ENCODE peak calls at places on chromosomes 12 and 14, in nine cellular contexts. W is upper lobe of right lung, J is A673, T is breast epithelium, D is tibial artery, V is ovary, L is GM23248, B is fibroblast of lung, Y is small intestine. P is an unnamed sample.

GRCh38 chr12:94618995-94619695 is 31.2 kb downstream of the TMCC3 start:
- DNase-seq in L (peak; percentile 95), T (no peak), B (peak; percentile 92), J (no peak), W (no peak), V (no peak), Y (peak; percentile 27), D (no peak), P (no peak)

GRCh38 chr12:100189241-100190012 is 11.2 kb upstream of the ACTR6 start:
- DNase-seq in B (no peak), V (no peak), Y (no peak), D (no peak), L (no peak), T (no peak), W (no peak), J (no peak), P (peak; percentile 42)

GRCh38 chr14:90518941-90519256 is 122.1 kb downstream of the CALM1 start:
- DNase-seq in L (peak; percentile 36), T (no peak), D (no peak), Y (peak; percentile 70), J (peak; percentile 49), W (no peak), V (no peak), B (no peak), P (no peak)

GRCh38 chr12:58504539-58504938 is 415.8 kb downstream of the LRIG3 start:
- DNase-seq in T (no peak), B (peak; percentile 63), D (no peak), L (peak; percentile 66), W (no peak), V (no peak), Y (peak; percentile 5), J (no peak), P (no peak)

GRCh38 chr12:130222519-130223255 is 60.4 kb downstream of the FZD10 start:
- DNase-seq in T (no peak), Y (no peak), B (no peak), V (no peak), W (no peak), J (no peak), L (no peak), D (no peak), P (no peak)

GRCh38 chr14:94292526-94292871 is 569 bp downstream of the SERPINA10 start:
- DNase-seq in B (no peak), Y (no peak), W (no peak), D (no peak), V (no peak), L (no peak), J (no peak), T (no peak), P (no peak)

GRCh38 chr12:89417246-89417977 is 65.1 kb upstream of the DUSP6 start:
- DNase-seq in Y (no peak), B (peak; percentile 52), T (no peak), D (no peak), W (no peak), V (no peak), L (peak; percentile 75), J (peak; percentile 26), P (no peak)

GRCh38 chr12:68446896-68447806 is 115.0 kb upstream of the MDM1 start:
- DNase-seq in B (no peak), J (peak; percentile 60), Y (no peak), W (no peak), L (peak; percentile 35), D (no peak), T (no peak), V (no peak), P (no peak)

GRCh38 chr14:95496690-95497241 is 19.7 kb downstream of the SYNE3 start:
- DNase-seq in L (no peak), D (no peak), J (no peak), W (no peak), T (no peak), Y (no peak), B (peak; percentile 73), V (peak; percentile 71), P (no peak)

GRCh38 chr12:90484130-90484529 is 470.8 kb downstream of the CCER1 start:
- DNase-seq in T (no peak), D (no peak), B (no peak), J (no peak), Y (no peak), W (no peak), L (no peak), V (no peak), P (no peak)

GRCh38 chr14:68879841-68880575 is 87.1 kb upstream of the ZFP36L1 start:
- DNase-seq in B (no peak), Y (no peak), L (no peak), W (no peak), J (no peak), V (no peak), D (peak; percentile 48), T (no peak), P (no peak)
- H3K36me3 ChIP-seq in B (peaks cover 63% of the 10 kb centered on the region), Y (peaks cover 9% of the 10 kb centered on the region), L (peaks cover 83% of the 10 kb centered on the region), W (peaks cover 99% of the 10 kb centered on the region), J (peaks cover 60% of the 10 kb centered on the region), V (no peaks in the 10 kb centered on the region), D (peaks cover 96% of the 10 kb centered on the region), T (peaks cover 11% of the 10 kb centered on the region), P (peaks cover 100% of the 10 kb centered on the region)

GRCh38 chr12:46460682-46461215 is 88.2 kb upstream of the SLC38A2 start:
- DNase-seq in D (no peak), Y (no peak), V (no peak), L (no peak), J (no peak), W (no peak), T (no peak), B (no peak), P (no peak)
- H3K4me1 ChIP-seq in D (peaks cover 51% of the 10 kb centered on the region), Y (peaks cover 2% of the 10 kb centered on the region), V (peaks cover 28% of the 10 kb centered on the region), L (peaks cover 23% of the 10 kb centered on the region), J (peaks cover 15% of the 10 kb centered on the region), W (peaks cover 25% of the 10 kb centered on the region), T (no peaks in the 10 kb centered on the region), B (peaks cover 2% of the 10 kb centered on the region), P (peaks cover 47% of the 10 kb centered on the region)

DNA sequence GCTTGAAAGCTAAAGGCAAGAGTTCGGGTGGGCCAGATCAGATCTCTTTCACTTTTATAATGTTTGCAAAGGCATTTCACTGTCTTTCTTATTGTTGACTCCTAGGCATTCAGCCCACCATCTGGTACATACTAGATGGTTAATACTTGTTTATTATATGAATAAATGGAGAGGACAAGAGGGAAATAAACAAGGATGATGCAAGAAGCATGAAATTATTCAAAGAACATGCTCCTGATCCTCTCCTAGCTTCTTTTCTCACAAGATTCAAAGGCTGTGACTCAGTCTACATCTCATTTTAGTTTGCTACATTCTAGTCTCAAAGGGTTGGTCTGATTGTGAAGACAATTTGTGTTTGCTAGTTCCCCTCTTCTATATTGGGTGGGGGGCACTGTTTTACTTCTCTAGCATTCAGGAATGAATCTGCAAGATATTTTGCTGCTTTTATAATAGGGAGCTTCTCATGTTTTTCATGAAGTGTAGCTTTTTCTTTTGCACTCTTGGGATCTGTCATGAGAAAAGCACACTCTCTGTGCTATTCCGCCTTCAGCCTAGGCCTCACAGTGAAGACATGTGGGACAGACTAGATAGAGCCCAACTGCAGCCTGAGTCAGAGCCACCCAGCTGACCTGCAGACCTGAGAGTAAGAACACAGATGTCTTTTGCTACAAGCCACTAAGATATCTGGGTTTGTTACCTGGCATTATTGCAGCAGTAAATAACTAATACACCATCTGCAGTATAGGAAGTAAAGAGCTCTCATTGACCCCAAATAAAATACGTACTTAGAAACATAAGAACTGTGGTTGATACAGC is 65.7 kb downstream of the PTHLH start:
- DNase-seq in Y (no peak), V (no peak), L (peak; percentile 45), D (no peak), W (no peak), T (no peak), J (no peak), B (no peak), P (no peak)
- H3K27ac ChIP-seq in Y (no peak overlapping the region), V (no peak overlapping the region), L (peak overlapping the region; percentile 28), D (no peak overlapping the region), W (no peak overlapping the region), T (no peak overlapping the region), J (no peak overlapping the region), B (no peak overlapping the region), P (no peak overlapping the region)

DNA sequence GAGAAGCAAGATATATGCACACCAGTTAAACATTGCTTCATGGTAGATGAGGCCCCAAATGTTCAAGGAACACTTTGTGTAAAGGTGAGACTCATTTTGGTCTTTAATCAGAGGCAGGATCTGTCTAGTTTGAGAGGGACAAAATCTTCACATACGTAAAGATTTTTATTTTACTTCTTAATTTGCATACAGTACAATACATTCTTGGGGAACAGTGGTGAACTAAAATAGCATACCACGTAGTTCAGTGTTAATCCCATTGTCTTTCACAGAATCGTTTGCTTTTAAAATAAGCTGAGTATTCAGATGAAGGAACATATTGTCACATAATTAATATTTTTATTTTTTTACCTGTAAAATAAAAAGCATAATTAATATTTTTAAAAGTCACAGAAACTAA is 43.3 kb downstream of the GPATCH2L start:
- DNase-seq in J (no peak), L (no peak), B (no peak), Y (no peak), W (no peak), D (no peak), T (no peak), V (no peak), P (no peak)
- H3K36me3 ChIP-seq in J (peaks cover 30% of the 10 kb centered on the region), L (peaks cover 50% of the 10 kb centered on the region), B (peaks cover 5% of the 10 kb centered on the region), Y (peaks cover 9% of the 10 kb centered on the region), W (peaks cover 77% of the 10 kb centered on the region), D (peaks cover 69% of the 10 kb centered on the region), T (peaks cover 7% of the 10 kb centered on the region), V (no peaks in the 10 kb centered on the region), P (peaks cover 84% of the 10 kb centered on the region)

GRCh38 chr12:119614705-119615104 is 21.1 kb downstream of the TMEM233 start:
- DNase-seq in Y (no peak), W (no peak), D (no peak), V (no peak), B (no peak), L (no peak), T (no peak), J (no peak), P (no peak)
- H3K4me1 ChIP-seq in Y (no peaks in the 10 kb centered on the region), W (no peaks in the 10 kb centered on the region), D (no peaks in the 10 kb centered on the region), V (no peaks in the 10 kb centered on the region), B (no peaks in the 10 kb centered on the region), L (no peaks in the 10 kb centered on the region), T (no peaks in the 10 kb centered on the region), J (peaks cover under 1% of the 10 kb centered on the region), P (no peaks in the 10 kb centered on the region)

DNA sequence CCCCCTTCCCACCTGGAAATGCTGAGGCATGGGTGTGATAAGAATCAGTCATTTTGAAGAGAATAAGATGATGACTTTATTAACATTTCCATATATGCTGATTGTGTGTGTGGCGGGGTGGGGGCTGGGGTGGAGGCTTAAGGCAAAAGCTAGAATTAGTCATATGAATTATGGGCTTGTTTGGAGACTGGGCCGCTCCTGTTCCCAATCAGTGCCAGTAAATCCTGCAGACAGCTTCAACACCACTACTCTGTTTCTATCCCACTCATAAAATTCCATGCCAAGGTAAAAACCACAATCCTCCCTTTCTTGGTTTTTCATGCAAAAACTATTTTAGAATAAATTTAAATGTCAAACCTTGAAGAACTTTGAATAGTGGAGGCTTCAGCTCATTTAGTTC is 29.9 kb upstream of the SLC38A2 start:
- DNase-seq in Y (no peak), D (peak; percentile 80), T (no peak), W (no peak), B (peak; percentile 98), J (no peak), V (peak; percentile 50), L (peak; percentile 84), P (no peak)
- H3K27ac ChIP-seq in Y (no peak overlapping the region), D (peak overlapping the region; percentile 70), T (peak overlapping the region; percentile 33), W (peak overlapping the region; percentile 32), B (peak overlapping the region; percentile 55), J (no peak overlapping the region), V (peak overlapping the region; percentile 39), L (peak overlapping the region; percentile 78), P (peak overlapping the region; percentile 54)

DNA sequence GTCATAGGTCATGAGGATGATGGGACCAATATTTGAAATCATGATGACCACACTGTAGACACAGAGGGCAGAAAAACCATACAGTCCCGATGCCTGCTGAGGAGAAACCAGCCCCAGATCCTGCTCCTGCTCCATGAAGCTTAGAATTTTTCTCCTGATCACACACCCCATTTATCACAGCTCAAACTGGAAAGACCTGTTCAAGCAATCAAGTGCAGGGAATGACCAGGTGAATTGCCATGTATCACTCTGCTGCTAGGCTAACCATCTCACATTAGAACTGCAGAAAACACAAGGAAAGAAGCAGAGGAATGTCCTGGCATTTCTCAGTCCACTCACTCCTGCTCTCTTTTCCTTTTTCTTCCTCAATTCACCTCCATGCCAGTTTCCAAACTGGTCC is 18.1 kb downstream of the MANSC1 start:
- DNase-seq in J (no peak), V (no peak), D (no peak), T (no peak), L (no peak), B (no peak), Y (peak; percentile 82), W (no peak), P (no peak)
- H3K36me3 ChIP-seq in J (no peaks in the 10 kb centered on the region), V (no peaks in the 10 kb centered on the region), D (no peaks in the 10 kb centered on the region), T (no peaks in the 10 kb centered on the region), L (no peaks in the 10 kb centered on the region), B (no peaks in the 10 kb centered on the region), Y (no peaks in the 10 kb centered on the region), W (no peaks in the 10 kb centered on the region), P (no peaks in the 10 kb centered on the region)